ENCODE peak calls at places on chromosomes 1 and 21, in eight cellular contexts. P, A, M, T, V, Y, B and I are unnamed samples.

GRCh38 chr1:168654198-168654910 is 74.7 kb downstream of the DPT start:
- DNase-seq in P (no peak), A (no peak), M (no peak), T (no peak), V (no peak), Y (no peak), B (no peak), I (no peak)

GRCh38 chr1:200317236-200317635 is 92.6 kb downstream of the ZNF281 start:
- DNase-seq in P (no peak), A (no peak), M (no peak), T (no peak), V (no peak), Y (no peak), B (no peak), I (no peak)

GRCh38 chr1:35935436-35935835 is 4.5 kb downstream of the AGO3 start:
- DNase-seq in P (no peak), A (no peak), M (no peak), T (no peak), V (no peak), Y (no peak), B (no peak), I (no peak)

GRCh38 chr1:92030701-92031107 is 919 bp downstream of the EPHX4 start:
- DNase-seq in P (no peak), A (no peak), M (no peak), T (no peak), V (no peak), Y (no peak), B (no peak), I (no peak)

GRCh38 chr1:7676274-7676945 is 94.7 kb upstream of the VAMP3 start:
- DNase-seq in P (no peak), A (no peak), M (no peak), T (no peak), V (no peak), Y (no peak), B (no peak), I (no peak)

GRCh38 chr1:153534933-153535663 is 693 bp downstream of the S100A6 start:
- DNase-seq in P (peak; percentile 62), A (peak; percentile 70), M (peak; percentile 78), T (peak; percentile 68), V (no peak), Y (peak; percentile 80), B (peak; percentile 88), I (no peak)

GRCh38 chr21:38120984-38121855 is 135.6 kb upstream of the KCNJ15 start:
- DNase-seq in P (no peak), A (no peak), M (no peak), T (no peak), V (no peak), Y (no peak), B (no peak), I (no peak)

GRCh38 chr1:169107673-169108160 is 1.2 kb downstream of the ATP1B1 start:
- DNase-seq in P (peak; percentile 47), A (peak; percentile 34), M (peak; percentile 67), T (peak; percentile 23), V (peak; percentile 48), Y (no peak), B (no peak), I (no peak)

GRCh38 chr1:38804062-38804886 is 55.3 kb downstream of the RRAGC start:
- DNase-seq in P (no peak), A (no peak), M (no peak), T (no peak), V (no peak), Y (no peak), B (no peak), I (no peak)

GRCh38 chr1:57696904-57697303 is 273.0 kb upstream of the DAB1 start:
- DNase-seq in P (no peak), A (no peak), M (no peak), T (no peak), V (no peak), Y (no peak), B (no peak), I (no peak)

GRCh38 chr21:41228006-41228370 is 60.0 kb downstream of the BACE2 start:
- DNase-seq in P (no peak), A (no peak), M (no peak), T (no peak), V (no peak), Y (no peak), B (no peak), I (no peak)

GRCh38 chr1:24920155-24920925 is 9.7 kb downstream of the RUNX3 start:
- DNase-seq in P (peak; percentile 23), A (no peak), M (peak; percentile 71), T (no peak), V (no peak), Y (peak; percentile 51), B (no peak), I (no peak)

GRCh38 chr1:43402055-43402865 is 12.6 kb downstream of the SZT2 start:
- DNase-seq in P (no peak), A (no peak), M (no peak), T (no peak), V (no peak), Y (no peak), B (no peak), I (no peak)

GRCh38 chr21:25837545-25838263 is 102.9 kb downstream of the GABPA start:
- DNase-seq in P (no peak), A (no peak), M (no peak), T (no peak), V (no peak), Y (no peak), B (no peak), I (no peak)

GRCh38 chr1:25795955-25796806 is 3.8 kb upstream of the SELENON start:
- DNase-seq in P (no peak), A (no peak), M (peak; percentile 83), T (no peak), V (no peak), Y (no peak), B (no peak), I (no peak)

GRCh38 chr21:27681038-27681437 is 714.1 kb upstream of the ADAMTS5 start:
- DNase-seq in P (no peak), A (no peak), M (no peak), T (no peak), V (no peak), Y (no peak), B (no peak), I (no peak)

GRCh38 chr1:27591622-27592021 is 12.3 kb downstream of the AHDC1 start:
- DNase-seq in P (no peak), A (no peak), M (no peak), T (no peak), V (no peak), Y (no peak), B (no peak), I (no peak)

GRCh38 chr1:239711768-239712167 is 325.4 kb downstream of the CHRM3 start:
- DNase-seq in P (no peak), A (no peak), M (no peak), T (no peak), V (no peak), Y (no peak), B (no peak), I (no peak)

GRCh38 chr1:52523376-52523775 is 29.5 kb downstream of the TUT4 start:
- DNase-seq in P (no peak), A (no peak), M (no peak), T (no peak), V (no peak), Y (no peak), B (no peak), I (no peak)

GRCh38 chr1:61659061-61659460 is 65.9 kb downstream of the TM2D1 start:
- DNase-seq in P (no peak), A (no peak), M (no peak), T (no peak), V (no peak), Y (no peak), B (no peak), I (no peak)

GRCh38 chr1:235952950-235953615 is 86.4 kb upstream of the LYST start:
- DNase-seq in P (no peak), A (no peak), M (no peak), T (no peak), V (no peak), Y (no peak), B (no peak), I (no peak)

GRCh38 chr1:67970088-67970487 is 80.3 kb downstream of the DIRAS3 start:
- DNase-seq in P (no peak), A (no peak), M (no peak), T (no peak), V (no peak), Y (no peak), B (no peak), I (no peak)

GRCh38 chr1:209784276-209785169 is at the start of gene C1orf74:
- DNase-seq in P (peak; percentile 99), A (peak; percentile 99), M (peak; percentile 99), T (peak; percentile 99), V (peak; percentile 98), Y (peak; percentile 97), B (peak; percentile 99), I (peak; percentile 88)
- TF ChIP-seq CTCF in P (no peak), A (no peak), M (no peak), T (no peak), V (peak; percentile 37), Y (no peak), B (no peak), I (no peak)

GRCh38 chr1:71350805-71351204 is 270.0 kb upstream of the ZRANB2 start:
- DNase-seq in P (no peak), A (no peak), M (no peak), T (no peak), V (no peak), Y (no peak), B (no peak), I (no peak)
- H3K9me3 ChIP-seq in P (no peaks in the 10 kb centered on the region), A (no peaks in the 10 kb centered on the region), M (no peaks in the 10 kb centered on the region), T (peaks cover 5% of the 10 kb centered on the region), V (no peaks in the 10 kb centered on the region), Y (no peaks in the 10 kb centered on the region), B (no peaks in the 10 kb centered on the region), I (no peaks in the 10 kb centered on the region)

GRCh38 chr1:221716713-221717490 is 25.0 kb downstream of the DUSP10 start:
- DNase-seq in P (no peak), A (no peak), M (no peak), T (no peak), V (no peak), Y (no peak), B (no peak), I (no peak)
- H3K27ac ChIP-seq in P (no peak overlapping the region), A (no peak overlapping the region), M (peak overlapping the region; percentile 40), T (no peak overlapping the region), V (no peak overlapping the region), Y (no peak overlapping the region), B (no peak overlapping the region), I (no peak overlapping the region)

DNA sequence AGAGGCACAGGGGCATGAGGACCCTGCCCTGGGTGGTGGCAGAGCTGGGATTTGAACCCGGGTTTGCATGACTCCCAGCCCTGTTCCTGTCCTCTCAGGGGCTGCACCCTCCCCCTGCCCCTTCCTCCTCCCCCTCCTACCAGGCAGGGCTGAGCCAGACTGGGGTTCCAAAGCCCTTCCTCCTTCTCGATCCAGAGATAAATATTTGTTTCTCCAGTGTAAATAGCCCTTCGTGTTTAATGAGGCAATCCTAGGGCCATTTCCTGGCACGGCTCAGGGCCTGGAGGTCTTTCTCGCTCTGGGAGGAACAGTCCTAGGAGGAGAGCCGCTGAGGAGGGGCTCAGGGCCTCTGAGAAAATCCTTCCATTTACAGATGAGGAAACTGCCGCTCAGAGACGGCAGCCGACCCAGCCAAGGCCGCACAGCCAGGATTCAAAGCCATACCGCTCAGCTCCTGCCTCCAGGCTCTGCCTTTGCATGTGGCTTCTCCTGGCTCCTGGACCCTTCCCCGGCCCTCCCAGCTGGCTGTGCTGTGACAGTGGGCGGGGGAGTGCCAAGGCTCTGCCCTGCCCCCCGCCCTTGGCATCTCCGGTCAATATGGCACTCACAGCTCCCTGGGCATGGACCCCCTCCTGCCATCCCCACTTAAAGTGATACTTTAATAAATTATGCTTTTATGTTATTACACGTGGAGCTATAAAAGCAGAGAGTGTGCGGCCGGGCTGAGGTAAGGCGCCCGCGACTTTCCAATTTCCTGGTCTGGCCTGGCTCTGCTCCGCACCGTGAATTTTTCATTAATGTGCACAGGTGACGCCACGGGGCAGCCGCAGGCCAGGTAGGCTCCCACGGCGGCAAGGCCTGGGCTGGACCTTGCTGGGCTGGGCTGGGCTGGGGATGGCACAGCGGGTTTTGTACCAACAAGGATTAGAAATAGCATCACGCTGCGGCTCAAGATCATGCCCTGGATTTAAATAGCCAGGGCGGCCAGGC is 114.7 kb upstream of the WNT4 start:
- DNase-seq in P (no peak), A (no peak), M (no peak), T (no peak), V (no peak), Y (no peak), B (no peak), I (no peak)
- TF ChIP-seq CTCF in P (no peak), A (no peak), M (no peak), T (no peak), V (no peak), Y (no peak), B (no peak), I (no peak)